ENCODE peak calls at places on chromosomes 6 and 20, in seven cellular contexts. L is OCI-LY7; A is cardiac muscle cell; K is CD4-positive, CD25-positive, alpha-beta regulatory T cell; H is prostate gland; M is stomach; N is right atrium auricular region. B is an unnamed sample.

GRCh38 chr20:51862796-51863195 is 60.5 kb upstream of the SALL4 start:
- DNase-seq in L (no peak), A (no peak), K (no peak), H (no peak), M (no peak), N (no peak), B (no peak)

GRCh38 chr6:116060572-116061283 is at the start of gene FRK:
- DNase-seq in L (no peak), A (peak; percentile 80), K (no peak), H (peak; percentile 76), M (peak; percentile 70), N (peak; percentile 67), B (peak; percentile 94)

GRCh38 chr6:111088668-111089003 is 1.3 kb downstream of the SLC16A10 start:
- DNase-seq in L (no peak), A (no peak), K (no peak), H (no peak), M (no peak), N (no peak), B (no peak)

GRCh38 chr6:11414564-11414963 is 123.0 kb upstream of the TMEM170B start:
- DNase-seq in L (no peak), A (no peak), K (peak; percentile 52), H (peak; percentile 43), M (no peak), N (no peak), B (peak; percentile 37)

GRCh38 chr6:138115191-138115590 is 8.0 kb upstream of the PERP start:
- DNase-seq in L (peak; percentile 35), A (no peak), K (no peak), H (no peak), M (no peak), N (no peak), B (no peak)

GRCh38 chr6:140415266-140415665 is 1040.8 kb upstream of the CITED2 start:
- DNase-seq in L (no peak), A (no peak), K (no peak), H (no peak), M (no peak), N (no peak), B (peak; percentile 0)

GRCh38 chr6:137165375-137166246 is 7.8 kb downstream of the IL22RA2 start:
- DNase-seq in L (peak; percentile 79), A (peak; percentile 11), K (no peak), H (peak; percentile 45), M (peak; percentile 69), N (no peak), B (peak; percentile 64)

GRCh38 chr20:63873477-63873971 is 8.5 kb downstream of the TPD52L2 start:
- DNase-seq in L (no peak), A (peak; percentile 85), K (no peak), H (no peak), M (no peak), N (peak; percentile 69), B (no peak)

GRCh38 chr20:42218566-42218965 is 600.4 kb upstream of the CHD6 start:
- DNase-seq in L (no peak), A (no peak), K (no peak), H (no peak), M (no peak), N (no peak), B (no peak)

GRCh38 chr20:49938173-49939163 is 2.3 kb downstream of the RNF114 start:
- DNase-seq in L (no peak), A (peak; percentile 87), K (no peak), H (no peak), M (peak; percentile 47), N (peak; percentile 77), B (peak; percentile 15)

GRCh38 chr6:167130008-167130677 is 7.2 kb downstream of the CCR6 start:
- DNase-seq in L (peak; percentile 77), A (no peak), K (no peak), H (no peak), M (no peak), N (no peak), B (no peak)

GRCh38 chr20:46253391-46253790 is 54.9 kb downstream of the CDH22 start:
- DNase-seq in L (no peak), A (no peak), K (no peak), H (no peak), M (peak; percentile 30), N (no peak), B (no peak)

GRCh38 chr6:148441454-148441911 is 98.8 kb downstream of the SASH1 start:
- DNase-seq in L (no peak), A (peak; percentile 74), K (no peak), H (no peak), M (no peak), N (no peak), B (no peak)

GRCh38 chr20:57388953-57389694 is 2.1 kb upstream of the RBM38 start:
- DNase-seq in L (peak; percentile 82), A (peak; percentile 84), K (peak; percentile 53), H (peak; percentile 77), M (peak; percentile 90), N (peak; percentile 76), B (peak; percentile 86)

GRCh38 chr20:49641683-49642649 is 71.7 kb downstream of the B4GALT5 start:
- DNase-seq in L (no peak), A (no peak), K (no peak), H (peak; percentile 53), M (peak; percentile 53), N (no peak), B (peak; percentile 66)

GRCh38 chr6:169473663-169474062 is 220.0 kb upstream of the THBS2 start:
- DNase-seq in L (no peak), A (no peak), K (no peak), H (no peak), M (no peak), N (no peak), B (no peak)

GRCh38 chr6:169469028-169469427 is 215.4 kb upstream of the THBS2 start:
- DNase-seq in L (no peak), A (no peak), K (no peak), H (no peak), M (no peak), N (no peak), B (no peak)

GRCh38 chr6:169474362-169474761 is 220.7 kb upstream of the THBS2 start:
- DNase-seq in L (no peak), A (no peak), K (no peak), H (no peak), M (no peak), N (no peak), B (no peak)

GRCh38 chr6:169470790-169471189 is 217.1 kb upstream of the THBS2 start:
- DNase-seq in L (no peak), A (no peak), K (no peak), H (no peak), M (no peak), N (no peak), B (no peak)

DNA sequence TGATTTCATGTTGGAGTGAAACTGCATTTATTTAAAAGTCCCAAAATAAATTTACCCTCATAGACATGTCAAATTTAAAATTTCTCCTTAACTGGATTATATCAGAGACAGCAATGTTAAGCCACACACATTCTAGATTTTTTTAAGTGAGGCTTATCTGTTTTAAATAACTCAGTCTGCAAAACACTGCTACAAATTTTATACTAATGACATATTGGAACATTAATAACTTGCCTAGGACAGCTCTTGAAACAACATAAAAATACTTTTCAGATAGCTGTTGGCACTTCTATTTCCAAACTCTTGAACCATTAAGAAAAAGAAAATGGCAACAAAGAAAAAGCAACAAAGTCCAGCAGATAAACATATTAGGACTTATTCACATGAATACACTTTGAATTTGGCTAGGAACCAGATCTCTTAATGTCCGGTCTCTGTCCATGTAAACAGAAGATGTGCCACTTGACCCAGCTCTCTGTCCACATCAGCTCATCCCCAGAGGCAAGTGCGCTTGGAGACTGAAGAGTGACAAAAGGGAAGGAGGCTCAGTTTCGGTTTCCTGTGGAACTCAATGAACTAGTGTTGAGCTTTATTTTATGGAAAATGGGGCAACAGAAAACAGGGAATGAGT is 219.3 kb upstream of the THBS2 start:
- DNase-seq in L (no peak), A (no peak), K (no peak), H (no peak), M (no peak), N (no peak), B (no peak)
- H3K9me3 ChIP-seq in L (peaks cover 12% of the 10 kb centered on the region), A (peaks cover 3% of the 10 kb centered on the region), K (peaks cover 20% of the 10 kb centered on the region), H (no peaks in the 10 kb centered on the region), M (peaks cover 39% of the 10 kb centered on the region), N (peaks cover 24% of the 10 kb centered on the region), B (no peaks in the 10 kb centered on the region)

DNA sequence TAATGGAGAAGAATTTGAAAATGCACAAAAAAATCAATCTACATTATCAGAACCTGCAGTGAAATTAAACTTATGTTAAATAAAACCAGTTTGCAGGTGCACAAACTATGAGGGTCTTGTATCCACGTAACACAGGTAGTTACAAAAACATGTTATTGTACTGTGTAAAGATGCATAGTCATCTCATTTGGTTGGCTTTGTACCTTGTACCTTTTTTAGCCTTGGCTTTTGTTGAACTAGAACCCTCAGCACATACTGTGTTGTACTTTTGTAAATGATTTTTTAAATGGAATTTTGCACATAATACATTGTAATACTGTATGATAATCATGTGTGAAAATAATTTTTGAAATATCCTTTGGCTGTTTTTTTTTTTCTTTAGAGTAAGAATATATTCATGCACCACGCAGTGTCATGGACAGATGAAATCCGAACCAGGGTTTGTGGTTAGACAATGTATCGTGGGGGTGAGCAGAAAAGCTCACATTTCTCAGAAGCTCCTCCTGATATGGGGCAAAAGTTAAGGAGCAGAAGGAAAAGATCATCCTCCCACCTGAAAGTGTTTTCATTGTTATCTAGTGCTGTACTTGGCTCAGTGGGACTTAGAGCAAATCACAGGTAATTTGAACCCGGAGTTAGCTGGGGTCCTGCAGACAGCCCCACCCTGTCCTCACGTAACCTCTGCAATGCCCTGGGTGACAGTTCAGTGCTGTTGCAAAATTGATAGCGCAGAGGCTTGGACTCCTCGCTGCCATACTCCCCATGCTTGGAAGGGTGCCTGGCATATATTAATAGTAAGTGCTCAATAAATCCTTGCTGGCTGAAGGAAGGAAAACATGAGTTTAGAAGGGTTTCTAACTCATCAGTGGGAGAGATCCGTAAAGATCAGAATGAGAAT is 14.8 kb upstream of the NAA20 start:
- DNase-seq in L (no peak), A (peak; percentile 51), K (no peak), H (no peak), M (no peak), N (no peak), B (no peak)
- H3K4me3 ChIP-seq in L (no peak overlapping the region), A (no peak overlapping the region), K (no peak overlapping the region), H (no peak overlapping the region), M (no peak overlapping the region), N (no peak overlapping the region), B (no peak overlapping the region)

DNA sequence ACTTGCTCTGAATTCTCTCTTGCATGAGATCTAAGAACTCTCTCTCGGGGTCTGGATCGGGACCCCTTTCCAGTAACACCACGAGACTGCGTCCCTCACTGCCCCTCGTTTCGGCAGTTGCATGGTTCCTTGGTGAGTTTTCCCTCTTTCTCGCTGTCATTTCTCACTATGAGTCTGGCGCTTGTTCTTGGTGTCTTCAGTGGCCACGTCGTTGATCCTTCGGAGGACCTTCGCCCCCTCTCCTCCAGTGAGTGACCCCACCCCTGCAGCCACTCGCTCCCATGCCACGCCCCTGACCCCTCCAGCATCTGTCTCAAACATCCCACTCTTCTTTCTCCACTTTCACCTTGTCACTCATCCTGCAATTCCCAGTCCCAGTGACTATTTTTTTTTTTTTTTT is 23.0 kb downstream of the SYNJ2 start:
- DNase-seq in L (no peak), A (no peak), K (no peak), H (no peak), M (no peak), N (no peak), B (no peak)
- H3K27ac ChIP-seq in L (no peak overlapping the region), A (no peak overlapping the region), K (no peak overlapping the region), H (peak overlapping the region; percentile 77), M (peak overlapping the region; percentile 78), N (peak overlapping the region; percentile 83), B (no peak overlapping the region)

DNA sequence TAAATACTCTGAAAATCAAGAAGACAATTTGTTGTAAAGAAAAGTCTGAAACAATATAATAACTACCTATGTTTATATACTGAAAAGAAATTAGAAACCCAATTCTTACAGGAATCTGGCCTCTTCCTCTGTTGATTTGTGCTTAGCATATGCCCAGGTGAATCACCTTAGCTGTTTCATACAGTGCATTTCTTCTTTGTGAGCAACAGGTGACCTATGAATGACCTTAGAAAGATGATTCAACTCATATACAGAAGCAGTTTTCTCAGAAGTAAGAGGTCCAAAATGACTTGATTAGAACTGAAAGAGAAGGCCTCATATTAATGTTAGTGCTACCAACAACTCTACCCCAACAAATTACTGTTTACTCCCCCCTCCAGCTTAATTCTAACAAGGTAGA is 419.5 kb upstream of the ID4 start:
- DNase-seq in L (no peak), A (no peak), K (no peak), H (no peak), M (no peak), N (no peak), B (no peak)
- H3K9me3 ChIP-seq in L (no peaks in the 10 kb centered on the region), A (no peaks in the 10 kb centered on the region), K (no peaks in the 10 kb centered on the region), H (no peaks in the 10 kb centered on the region), M (peaks cover 5% of the 10 kb centered on the region), N (peaks cover 12% of the 10 kb centered on the region), B (no peaks in the 10 kb centered on the region)

B was measured in small intestine.